ENCODE peak calls at places on chromosomes 13 and 19, in eight cellular contexts. E is ELR; J is kidney glomerular epithelial cell; B is stimulated activated CD4-positive, alpha-beta T cell treated with anti-CD3 and anti-CD28 coated beads, TNF-alpha, amount 100 ng/mL, for 1 hour; P is fibroblast of mammary gland; T is non-pigmented ciliary epithelial cell; O is NCI-H446 treated with DMSO at 0.1 percent for 48 hours; D is posterior cingulate gyrus. L is an unnamed sample.

GRCh38 chr13:41058229-41059070 is 2.9 kb upstream of the WBP4 start:
- DNase-seq in P (no peak), O (no peak), J (no peak), D (no peak), T (no peak), E (no peak), B (no peak), L (no peak)

GRCh38 chr13:20064128-20064527 is 96.7 kb downstream of the GJA3 start:
- DNase-seq in D (no peak), E (peak; percentile 60), T (peak; percentile 53), P (peak; percentile 18), O (no peak), B (no peak), J (no peak), L (peak; percentile 59)

GRCh38 chr13:113972451-113973217 is 1.2 kb downstream of the C13orf46 start:
- DNase-seq in J (no peak), D (no peak), B (no peak), T (no peak), E (no peak), P (no peak), O (no peak), L (no peak)

GRCh38 chr19:5013761-5014160 is 44.8 kb downstream of the KDM4B start:
- DNase-seq in T (no peak), J (no peak), P (no peak), O (no peak), B (no peak), D (no peak), E (no peak), L (no peak)

GRCh38 chr13:113805431-113806103 is 46.5 kb downstream of the TMEM255B start:
- DNase-seq in D (no peak), J (no peak), B (no peak), P (no peak), O (no peak), T (no peak), E (no peak), L (no peak)

GRCh38 chr19:54114340-54114826 is 1.1 kb downstream of the TFPT start:
- DNase-seq in T (no peak), P (peak; percentile 38), E (peak; percentile 66), O (no peak), D (peak; percentile 39), J (no peak), B (no peak), L (peak; percentile 73)

GRCh38 chr13:107680115-107680514 is 535.2 kb downstream of the LIG4 start:
- DNase-seq in E (no peak), D (no peak), J (peak; percentile 7), B (no peak), O (no peak), P (peak; percentile 1), T (no peak), L (no peak)

GRCh38 chr13:100828226-100828625 is 153.6 kb upstream of the TMTC4 start:
- DNase-seq in O (peak; percentile 49), E (peak; percentile 11), P (no peak), D (no peak), T (no peak), B (no peak), J (no peak), L (no peak)

GRCh38 chr19:17871878-17872250 is at the start of gene SLC5A5:
- DNase-seq in E (no peak), B (no peak), P (no peak), T (no peak), J (no peak), D (no peak), O (no peak), L (no peak)

L was measured in dermis microvascular lymphatic vessel endothelial cell.